ENCODE peak calls at places on chromosomes 13 and 19, in eight cellular contexts. R, Z, S, T, L, W, D and A are unnamed samples.

GRCh38 chr13:98265669-98266551 is 88.8 kb upstream of the RNF113B start:
- DNase-seq in R (no peak), Z (peak), S (no peak), T (no peak), L (no peak), W (peak), D (peak), A (no peak)

GRCh38 chr19:40219721-40220276 is 1.6 kb upstream of the TTC9B start:
- DNase-seq in R (no peak), Z (peak), S (no peak), T (no peak), L (peak), W (peak), D (peak), A (no peak)

GRCh38 chr13:33452873-33453558 is 167.5 kb upstream of the STARD13 start:
- DNase-seq in R (no peak), Z (no peak), S (no peak), T (no peak), L (no peak), W (no peak), D (no peak), A (no peak)

GRCh38 chr13:110109910-110110309 is 197.0 kb downstream of the COL4A1 start:
- DNase-seq in R (no peak), Z (peak), S (no peak), T (no peak), L (no peak), W (peak), D (peak), A (no peak)

GRCh38 chr19:41563847-41564514 is 12.0 kb upstream of the CEACAM21 start:
- DNase-seq in R (no peak), Z (no peak), S (peak), T (no peak), L (no peak), W (no peak), D (no peak), A (no peak)

GRCh38 chr19:6593651-6594416 is 2.9 kb upstream of the CD70 start:
- DNase-seq in R (no peak), Z (no peak), S (no peak), T (no peak), L (no peak), W (peak), D (no peak), A (peak)

GRCh38 chr19:10518444-10519361 is 1.5 kb upstream of the S1PR5 start:
- DNase-seq in R (peak), Z (no peak), S (peak), T (no peak), L (no peak), W (no peak), D (no peak), A (no peak)

GRCh38 chr13:47000166-47000565 is 103.3 kb upstream of the HTR2A start:
- DNase-seq in R (no peak), Z (no peak), S (no peak), T (no peak), L (no peak), W (peak), D (peak), A (no peak)

GRCh38 chr13:110641055-110642015 is 26.0 kb downstream of the NAXD start:
- DNase-seq in R (peak), Z (no peak), S (no peak), T (no peak), L (no peak), W (peak), D (peak), A (no peak)

GRCh38 chr19:1251233-1251502 is 2.8 kb downstream of the MIDN start:
- DNase-seq in R (peak), Z (peak), S (no peak), T (no peak), L (peak), W (peak), D (peak), A (no peak)

GRCh38 chr13:110801044-110801443 is 87.5 kb downstream of the ING1 start:
- DNase-seq in R (no peak), Z (no peak), S (no peak), T (no peak), L (no peak), W (no peak), D (no peak), A (no peak)

GRCh38 chr13:49435992-49436391 is 7.9 kb downstream of the CAB39L start:
- DNase-seq in R (no peak), Z (no peak), S (no peak), T (no peak), L (no peak), W (peak), D (peak), A (no peak)

GRCh38 chr13:79777504-79777903 is 296.5 kb downstream of the NDFIP2 start:
- DNase-seq in R (no peak), Z (no peak), S (no peak), T (no peak), L (no peak), W (no peak), D (no peak), A (no peak)

GRCh38 chr13:22449251-22449650 is 731.5 kb upstream of the SGCG start:
- DNase-seq in R (no peak), Z (no peak), S (no peak), T (no peak), L (no peak), W (no peak), D (no peak), A (no peak)

GRCh38 chr13:34772881-34773280 is 169.2 kb upstream of the NBEA start:
- DNase-seq in R (no peak), Z (no peak), S (no peak), T (no peak), L (no peak), W (no peak), D (no peak), A (no peak)

GRCh38 chr13:50914301-50914700 is 4.7 kb downstream of the RNASEH2B start:
- DNase-seq in R (no peak), Z (no peak), S (no peak), T (no peak), L (no peak), W (peak), D (no peak), A (no peak)

GRCh38 chr13:49062297-49062896 is 86.7 kb downstream of the FNDC3A start:
- DNase-seq in R (no peak), Z (no peak), S (no peak), T (no peak), L (peak), W (peak), D (no peak), A (no peak)

GRCh38 chr19:943551-944170 is 17.8 kb downstream of the ARID3A start:
- DNase-seq in R (no peak), Z (no peak), S (no peak), T (no peak), L (no peak), W (no peak), D (no peak), A (no peak)

GRCh38 chr13:20901668-20902437 is 693 bp downstream of the XPO4 start:
- DNase-seq in R (peak), Z (peak), S (peak), T (no peak), L (peak), W (peak), D (peak), A (peak)

GRCh38 chr13:20903164-20903475 is 574 bp upstream of the XPO4 start:
- DNase-seq in R (no peak), Z (no peak), S (no peak), T (no peak), L (no peak), W (no peak), D (no peak), A (no peak)

GRCh38 chr13:20904908-20905307 is 2.4 kb upstream of the XPO4 start:
- DNase-seq in R (no peak), Z (no peak), S (no peak), T (no peak), L (no peak), W (no peak), D (no peak), A (no peak)

GRCh38 chr13:20902438-20903163 is at the start of gene XPO4:
- DNase-seq in R (peak), Z (peak), S (peak), T (peak), L (peak), W (peak), D (peak), A (peak)
- H2AFZ ChIP-seq in R (peak), Z (peak), S (peak), T (peak), L (peak), W (peak), D (peak), A (peak)

GRCh38 chr13:31246918-31247317 is 47.1 kb downstream of the B3GLCT start:
- DNase-seq in R (no peak), Z (no peak), S (no peak), T (no peak), L (no peak), W (no peak), D (no peak), A (no peak)
- H3K4me2 ChIP-seq in R (no peak), Z (no peak), S (no peak), T (no peak), L (no peak), W (no peak), D (no peak), A (no peak)

GRCh38 chr19:29098091-29098490 is 114.9 kb downstream of the UQCRFS1 start:
- DNase-seq in R (no peak), Z (no peak), S (no peak), T (no peak), L (no peak), W (no peak), D (no peak), A (no peak)

GRCh38 chr19:29092712-29093552 is 120.0 kb downstream of the UQCRFS1 start:
- DNase-seq in R (no peak), Z (no peak), S (no peak), T (no peak), L (no peak), W (no peak), D (no peak), A (no peak)

GRCh38 chr19:29089315-29089855 is 123.6 kb downstream of the UQCRFS1 start:
- DNase-seq in R (no peak), Z (no peak), S (no peak), T (no peak), L (no peak), W (no peak), D (no peak), A (no peak)

GRCh38 chr19:29091127-29091526 is 121.8 kb downstream of the UQCRFS1 start:
- DNase-seq in R (no peak), Z (no peak), S (peak), T (no peak), L (no peak), W (no peak), D (no peak), A (no peak)

DNA sequence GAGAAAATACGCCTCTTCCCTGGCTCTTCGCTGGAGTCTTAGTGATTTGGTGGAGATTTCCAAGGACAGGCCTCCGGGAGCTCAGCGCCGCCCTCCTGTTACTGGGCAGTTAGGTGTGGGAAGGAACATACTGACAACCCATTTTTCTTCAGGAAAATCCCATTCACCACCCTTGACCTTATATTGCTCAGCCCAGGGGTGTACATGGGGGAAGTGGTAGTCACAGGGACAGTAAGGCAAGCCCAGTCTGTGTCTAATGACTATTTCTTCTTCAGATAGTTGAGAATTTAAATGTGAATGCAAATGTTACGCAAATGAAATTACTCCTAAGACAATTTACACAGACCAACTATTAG is 119.4 kb downstream of the UQCRFS1 start:
- DNase-seq in R (no peak), Z (no peak), S (no peak), T (no peak), L (no peak), W (no peak), D (no peak), A (no peak)
- H2AFZ ChIP-seq in R (no peak), Z (no peak), S (no peak), T (no peak), L (no peak), W (no peak), D (no peak), A (no peak)

GRCh38 chr19:31548941-31549340 is 199.7 kb upstream of the TSHZ3 start:
- DNase-seq in R (no peak), Z (peak), S (peak), T (no peak), L (no peak), W (peak), D (peak), A (peak)

GRCh38 chr19:31554360-31554759 is 205.1 kb upstream of the TSHZ3 start:
- DNase-seq in R (no peak), Z (no peak), S (no peak), T (no peak), L (no peak), W (no peak), D (no peak), A (no peak)

GRCh38 chr19:31555634-31556215 is 206.5 kb upstream of the TSHZ3 start:
- DNase-seq in R (peak), Z (peak), S (no peak), T (no peak), L (no peak), W (peak), D (no peak), A (no peak)

GRCh38 chr19:31553112-31553843 is 204.0 kb upstream of the TSHZ3 start:
- DNase-seq in R (peak), Z (no peak), S (no peak), T (no peak), L (no peak), W (peak), D (no peak), A (no peak)

DNA sequence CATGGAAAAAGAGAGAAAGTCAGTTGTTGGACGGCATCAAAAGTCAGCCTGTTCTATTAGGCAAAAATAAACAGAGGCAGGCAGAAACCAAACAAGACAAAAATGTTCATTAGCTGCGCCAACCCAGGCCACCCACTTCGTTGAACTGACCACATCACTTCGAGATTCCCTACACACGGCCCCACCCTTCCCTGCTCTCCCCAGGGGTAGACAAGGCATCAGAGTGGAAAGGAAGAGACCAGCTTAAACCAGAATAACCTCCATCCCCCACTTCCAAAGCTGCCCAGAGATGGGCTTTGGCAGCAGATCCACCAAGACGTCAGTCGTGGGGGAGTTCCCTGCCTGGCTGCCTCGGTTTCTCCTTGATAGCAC is 204.6 kb upstream of the TSHZ3 start:
- DNase-seq in R (no peak), Z (peak), S (no peak), T (no peak), L (no peak), W (peak), D (peak), A (no peak)
- H3K4me2 ChIP-seq in R (no peak), Z (no peak), S (no peak), T (no peak), L (no peak), W (no peak), D (no peak), A (no peak)

GRCh38 chr19:36141039-36141914 is 1.4 kb downstream of the CAPNS1 start:
- DNase-seq in R (peak), Z (peak), S (peak), T (peak), L (peak), W (peak), D (peak), A (peak)
- H2AFZ ChIP-seq in R (no peak), Z (peak), S (no peak), T (peak), L (no peak), W (no peak), D (no peak), A (no peak)